ENCODE peak calls at places on chromosomes 4 and X, in six cellular contexts. E, Z, U, G, P and W are unnamed samples.
A peak's percentile ranks its signal among the peaks of the same experiment; 100 is the strongest.

GRCh38 chr4:91280551-91281290 is 1023.0 kb upstream of the GRID2 start:
- DNase-seq in E (no peak), Z (no peak), U (no peak), G (no peak), P (no peak), W (no peak)

GRCh38 chrX:29297171-29297800 is 710.0 kb downstream of the IL1RAPL1 start:
- DNase-seq in E (no peak), Z (no peak), U (no peak), G (no peak), P (no peak), W (no peak)

GRCh38 chrX:119784747-119785446 is 6.5 kb downstream of the RPL39 start:
- DNase-seq in E (peak; percentile 47), Z (peak; percentile 51), U (no peak), G (no peak), P (peak; percentile 77), W (peak; percentile 33)

GRCh38 chr4:147108409-147108808 is 162.7 kb upstream of the TTC29 start:
- DNase-seq in E (no peak), Z (no peak), U (no peak), G (no peak), P (no peak), W (no peak)

GRCh38 chrX:71540801-71541545 is 8.1 kb downstream of the OGT start:
- DNase-seq in E (no peak), Z (no peak), U (no peak), G (no peak), P (no peak), W (no peak)

GRCh38 chr4:26937136-26937535 is 76.5 kb downstream of the STIM2 start:
- DNase-seq in E (no peak), Z (no peak), U (no peak), G (no peak), P (no peak), W (no peak)

GRCh38 chrX:9566150-9566621 is 101.3 kb downstream of the TBL1X start:
- DNase-seq in E (no peak), Z (no peak), U (no peak), G (no peak), P (no peak), W (no peak)

GRCh38 chr4:2243682-2244380 is 1.9 kb upstream of the HAUS3 start:
- DNase-seq in E (peak; percentile 72), Z (peak; percentile 49), U (peak; percentile 48), G (no peak), P (peak; percentile 81), W (peak; percentile 63)

GRCh38 chr4:166143227-166143626 is 270.2 kb downstream of the TLL1 start:
- DNase-seq in E (no peak), Z (no peak), U (no peak), G (no peak), P (no peak), W (no peak)

GRCh38 chr4:7131498-7132031 is 60.8 kb upstream of the SORCS2 start:
- DNase-seq in E (no peak), Z (no peak), U (no peak), G (no peak), P (no peak), W (no peak)

GRCh38 chr4:8834681-8835220 is 36.9 kb downstream of the HMX1 start:
- DNase-seq in E (peak; percentile 45), Z (peak; percentile 45), U (no peak), G (no peak), P (no peak), W (peak; percentile 4)

GRCh38 chrX:102627640-102628039 is 23.6 kb upstream of the GPRASP1 start:
- DNase-seq in E (no peak), Z (no peak), U (no peak), G (no peak), P (no peak), W (no peak)

GRCh38 chr4:186831574-186831973 is 107.9 kb upstream of the FAT1 start:
- DNase-seq in E (no peak), Z (no peak), U (no peak), G (no peak), P (no peak), W (no peak)

GRCh38 chr4:41757521-41758156 is 9.1 kb upstream of the PHOX2B start:
- DNase-seq in E (no peak), Z (peak; percentile 52), U (no peak), G (no peak), P (no peak), W (no peak)

GRCh38 chr4:154186888-154187287 is 304.7 kb downstream of the DCHS2 start:
- DNase-seq in E (no peak), Z (no peak), U (no peak), G (no peak), P (no peak), W (no peak)

GRCh38 chrX:16640823-16641222 is 9.1 kb upstream of the S100G start:
- DNase-seq in E (no peak), Z (no peak), U (peak; percentile 31), G (no peak), P (no peak), W (no peak)

GRCh38 chrX:53223068-53223693 is 1.8 kb downstream of the KDM5C start:
- DNase-seq in E (no peak), Z (no peak), U (peak; percentile 32), G (no peak), P (no peak), W (no peak)

GRCh38 chr4:96483308-96484030 is 643.6 kb downstream of the PDHA2 start:
- DNase-seq in E (no peak), Z (no peak), U (no peak), G (no peak), P (no peak), W (peak; percentile 57)

GRCh38 chrX:9847071-9847470 is 60.8 kb downstream of the SHROOM2 start:
- DNase-seq in E (no peak), Z (no peak), U (no peak), G (no peak), P (no peak), W (no peak)

DNA sequence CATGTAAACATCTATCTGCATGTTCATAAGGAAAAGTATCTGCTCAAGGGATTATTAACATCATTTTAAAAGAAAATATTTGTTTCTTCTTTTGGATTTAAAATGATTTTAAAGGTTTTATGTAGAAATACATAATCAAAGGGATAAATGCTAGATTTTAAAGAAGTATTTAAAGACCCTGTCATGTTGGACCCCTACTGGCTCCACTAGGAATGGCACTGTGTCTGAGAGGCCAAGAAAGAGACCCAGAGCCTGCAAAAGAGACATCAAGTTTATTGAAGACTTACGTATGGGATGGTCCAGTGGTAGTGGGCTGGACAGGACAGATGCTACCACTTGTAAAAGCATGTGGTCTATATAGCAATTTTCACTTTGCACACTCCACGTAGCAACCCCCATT is 78.7 kb upstream of the PCDH18 start:
- DNase-seq in E (no peak), Z (no peak), U (no peak), G (no peak), P (no peak), W (peak; percentile 46)
- TF ChIP-seq CTCF in E (peak; percentile 66), Z (peak; percentile 56), U (no peak), G (no peak), P (no peak), W (peak; percentile 53)

GRCh38 chr4:16852168-16852567 is 46.3 kb downstream of the LDB2 start:
- DNase-seq in E (no peak), Z (no peak), U (no peak), G (no peak), P (no peak), W (no peak)
- H3K27ac ChIP-seq in E (peak overlapping the region; percentile 47), Z (no peak overlapping the region), U (peak overlapping the region; percentile 50), G (no peak overlapping the region), P (no peak overlapping the region), W (no peak overlapping the region)

DNA sequence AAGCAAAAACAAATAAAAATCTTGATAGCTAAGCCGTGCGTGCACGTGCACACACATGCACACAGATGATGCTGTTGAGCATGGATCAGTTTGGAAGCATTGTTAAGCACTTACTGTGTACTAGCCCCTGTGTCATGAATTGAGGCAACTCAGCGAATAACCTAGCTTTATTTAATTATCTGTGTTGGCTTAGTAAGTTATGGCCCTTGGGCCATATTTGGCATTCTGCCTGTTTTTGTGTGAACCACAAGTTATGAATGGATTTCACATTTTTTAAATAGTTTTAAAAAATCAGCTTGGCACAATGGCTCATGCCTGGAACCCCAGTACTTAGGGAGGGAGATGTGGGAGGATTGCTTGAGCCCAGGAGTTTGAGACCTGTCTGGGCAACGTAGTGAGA is 113.6 kb upstream of the CBLL2 start:
- DNase-seq in E (no peak), Z (no peak), U (no peak), G (no peak), P (no peak), W (no peak)
- H3K4me3 ChIP-seq in E (no peak overlapping the region), Z (no peak overlapping the region), U (no peak overlapping the region), G (no peak overlapping the region), P (no peak overlapping the region), W (no peak overlapping the region)

DNA sequence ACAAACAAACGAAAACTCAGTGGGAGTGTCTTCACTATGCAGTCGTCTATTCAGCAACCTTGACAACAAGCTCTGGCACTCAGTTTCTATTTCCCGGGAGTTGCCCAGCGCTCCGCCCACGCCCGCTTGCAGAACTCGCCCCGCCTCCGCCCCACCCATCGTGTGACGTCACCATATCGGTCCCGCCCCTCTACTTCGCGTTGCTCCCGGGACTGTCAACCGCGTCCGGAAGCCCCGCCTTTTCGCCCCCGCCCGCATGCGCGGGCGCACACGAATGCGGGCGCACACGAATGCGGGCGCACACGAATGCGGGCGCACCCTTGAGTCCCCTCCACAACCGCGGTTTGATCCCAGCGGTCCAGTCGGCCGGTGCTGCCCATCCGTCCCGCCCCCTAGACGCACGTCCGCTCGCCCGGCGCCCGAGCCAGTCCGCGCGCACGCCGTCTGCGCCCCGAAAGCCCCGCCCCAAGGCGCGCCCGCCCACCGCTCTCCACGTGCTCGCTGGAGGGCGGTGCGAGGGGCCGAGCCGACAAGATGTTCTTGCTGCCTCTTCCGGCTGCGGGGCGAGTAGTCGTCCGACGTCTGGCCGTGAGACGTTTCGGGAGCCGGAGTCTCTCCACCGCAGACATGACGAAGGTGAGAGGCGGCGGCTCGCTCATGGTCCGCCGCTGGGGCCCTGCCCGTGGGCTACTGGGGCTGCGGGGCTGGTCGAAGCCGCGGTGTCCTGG is at the start of gene LAP3:
- DNase-seq in E (peak; percentile 97), Z (peak; percentile 100), U (peak; percentile 98), G (peak; percentile 91), P (peak; percentile 99), W (peak; percentile 97)
- TF ChIP-seq CTCF in E (no peak), Z (no peak), U (no peak), G (no peak), P (no peak), W (no peak)

GRCh38 chr4:140012688-140013087 is 141.3 kb downstream of the MAML3 start:
- DNase-seq in E (peak; percentile 33), Z (peak; percentile 70), U (peak; percentile 75), G (no peak), P (no peak), W (peak; percentile 51)

GRCh38 chr4:140014284-140014683 is 139.7 kb downstream of the MAML3 start:
- DNase-seq in E (no peak), Z (no peak), U (no peak), G (no peak), P (no peak), W (no peak)

GRCh38 chr4:140018931-140019618 is 134.9 kb downstream of the MAML3 start:
- DNase-seq in E (no peak), Z (no peak), U (no peak), G (no peak), P (no peak), W (no peak)

GRCh38 chr4:140013088-140013487 is 140.9 kb downstream of the MAML3 start:
- DNase-seq in E (no peak), Z (no peak), U (no peak), G (no peak), P (no peak), W (no peak)
- H3K27ac ChIP-seq in E (no peak overlapping the region), Z (no peak overlapping the region), U (no peak overlapping the region), G (no peak overlapping the region), P (no peak overlapping the region), W (no peak overlapping the region)

GRCh38 chrX:1172496-1172895 is 40.0 kb downstream of the CRLF2 start:
- DNase-seq in E (no peak), Z (peak; percentile 45), U (no peak), G (no peak), P (peak; percentile 9), W (no peak)
- H3K4me3 ChIP-seq in E (no peak overlapping the region), Z (no peak overlapping the region), U (no peak overlapping the region), G (no peak overlapping the region), P (no peak overlapping the region), W (no peak overlapping the region)